ENCODE peak calls at places on chromosomes 11 and 22, in four cellular contexts. R is cardiac fibroblast, Y is T follicular helper cell, Z is brain microvascular endothelial cell. X is an unnamed sample.

GRCh38 chr11:11451501-11452005 is 98.5 kb upstream of the CSNK2A3 start:
- DNase-seq in R (no peak), Y (no peak), Z (no peak), X (no peak)

GRCh38 chr11:124880958-124881357 is 15.7 kb downstream of the ROBO3 start:
- DNase-seq in R (no peak), Y (no peak), Z (no peak), X (no peak)

GRCh38 chr22:44933829-44934735 is 75.7 kb downstream of the PHF21B start:
- DNase-seq in R (no peak), Y (no peak), Z (no peak), X (no peak)

GRCh38 chr22:50079689-50080465 is 5.3 kb downstream of the MLC1 start:
- DNase-seq in R (no peak), Y (no peak), Z (no peak), X (no peak)

GRCh38 chr11:75639752-75640151 is 29.1 kb downstream of the MAP6 start:
- DNase-seq in R (peak; percentile 51), Y (no peak), Z (peak; percentile 39), X (peak; percentile 63)

GRCh38 chr11:28969832-28970231 is 861.6 kb downstream of the METTL15 start:
- DNase-seq in R (no peak), Y (no peak), Z (no peak), X (no peak)

GRCh38 chr11:109519253-109519652 is 97.3 kb downstream of the C11orf87 start:
- DNase-seq in R (no peak), Y (no peak), Z (no peak), X (no peak)

GRCh38 chr22:19871845-19872778 is 17.4 kb upstream of the GNB1L start:
- DNase-seq in R (no peak), Y (no peak), Z (no peak), X (no peak)

GRCh38 chr11:125902315-125902926 is 585 bp downstream of the PUS3 start:
- DNase-seq in R (no peak), Y (no peak), Z (no peak), X (no peak)

GRCh38 chr22:49614966-49615965 is 212.4 kb downstream of the BRD1 start:
- DNase-seq in R (no peak), Y (no peak), Z (no peak), X (no peak)

GRCh38 chr11:75467311-75467710 is 34.3 kb upstream of the KLHL35 start:
- DNase-seq in R (no peak), Y (no peak), Z (no peak), X (no peak)

GRCh38 chr22:26515938-26516337 is 3.7 kb upstream of the TFIP11 start:
- DNase-seq in R (no peak), Y (no peak), Z (no peak), X (no peak)

GRCh38 chr11:11899401-11899800 is 57.6 kb downstream of the USP47 start:
- DNase-seq in R (no peak), Y (no peak), Z (no peak), X (no peak)

GRCh38 chr11:66739983-66740382 is 11.0 kb upstream of the SPTBN2 start:
- DNase-seq in R (peak; percentile 47), Y (no peak), Z (peak; percentile 14), X (no peak)

GRCh38 chr11:105296806-105297205 is 157.2 kb upstream of the CARD18 start:
- DNase-seq in R (no peak), Y (no peak), Z (no peak), X (no peak)

GRCh38 chr11:79440451-79441158 is at the start of gene TENM4:
- DNase-seq in R (peak; percentile 73), Y (no peak), Z (no peak), X (peak; percentile 65)

GRCh38 chr22:29615705-29616104 is 12.3 kb downstream of the NF2 start:
- DNase-seq in R (no peak), Y (no peak), Z (no peak), X (no peak)

GRCh38 chr22:27086728-27087450 is 429.5 kb downstream of the MIAT start:
- DNase-seq in R (no peak), Y (no peak), Z (no peak), X (no peak)

GRCh38 chr11:14974021-14974698 is 2.0 kb upstream of the CALCA start:
- DNase-seq in R (peak; percentile 1), Y (no peak), Z (no peak), X (no peak)

GRCh38 chr11:134801526-134801925 is 389.5 kb upstream of the B3GAT1 start:
- DNase-seq in R (no peak), Y (no peak), Z (no peak), X (no peak)

GRCh38 chr11:24406980-24407379 is 89.9 kb upstream of the LUZP2 start:
- DNase-seq in R (no peak), Y (no peak), Z (no peak), X (no peak)

GRCh38 chr11:69921429-69922014 is 102.3 kb upstream of the FGF3 start:
- DNase-seq in R (no peak), Y (no peak), Z (no peak), X (no peak)

GRCh38 chr11:46322759-46323158 is 24.5 kb upstream of the DGKZ start:
- DNase-seq in R (peak; percentile 56), Y (no peak), Z (no peak), X (peak; percentile 52)

GRCh38 chr22:20267441-20268288 is 453 bp downstream of the RTN4R start:
- DNase-seq in R (no peak), Y (no peak), Z (no peak), X (no peak)

GRCh38 chr11:75174781-75175370 is 24.0 kb downstream of the SLCO2B1 start:
- DNase-seq in R (peak; percentile 45), Y (no peak), Z (peak; percentile 21), X (peak; percentile 25)

GRCh38 chr22:34599567-34599966 is 466.4 kb upstream of the ISX start:
- DNase-seq in R (no peak), Y (no peak), Z (no peak), X (no peak)

X was measured in AG08395.